ENCODE peak calls at places on chromosomes 7 and 10, in four cellular contexts. M, W, E and D are unnamed samples.

GRCh38 chr10:58219875-58220274 is 47.8 kb downstream of the IPMK start:
- DNase-seq in M (no peak), W (no peak), E (no peak), D (no peak)

GRCh38 chr10:19579841-19580240 is 236.4 kb upstream of the PLXDC2 start:
- DNase-seq in M (no peak), W (no peak), E (peak), D (no peak)

GRCh38 chr7:75842836-75843446 is 29.3 kb upstream of the CCL24 start:
- DNase-seq in M (no peak), W (peak), E (no peak), D (no peak)

GRCh38 chr10:77186936-77187335 is 450.7 kb downstream of the KCNMA1 start:
- DNase-seq in M (no peak), W (no peak), E (no peak), D (no peak)

GRCh38 chr10:122019414-122019975 is 30.5 kb downstream of the TACC2 start:
- DNase-seq in M (peak), W (no peak), E (no peak), D (peak)

GRCh38 chr7:93043393-93043985 is 74.3 kb downstream of the SAMD9 start:
- DNase-seq in M (no peak), W (peak), E (peak), D (no peak)

GRCh38 chr10:126956712-126957108 is 51.5 kb downstream of the DOCK1 start:
- DNase-seq in M (no peak), W (no peak), E (no peak), D (no peak)

GRCh38 chr10:22229756-22230330 is 12.0 kb upstream of the EBLN1 start:
- DNase-seq in M (no peak), W (peak), E (no peak), D (no peak)

GRCh38 chr7:130444230-130444629 is 3.4 kb upstream of the CEP41 start:
- DNase-seq in M (no peak), W (no peak), E (no peak), D (no peak)

GRCh38 chr10:103800789-103801540 is 54.4 kb downstream of the SH3PXD2A start:
- DNase-seq in M (no peak), W (no peak), E (no peak), D (no peak)

GRCh38 chr10:119896061-119896655 is 3.6 kb downstream of the SEC23IP start:
- DNase-seq in M (no peak), W (no peak), E (no peak), D (peak)

GRCh38 chr7:80475383-80475782 is 36.5 kb downstream of the GNAT3 start:
- DNase-seq in M (no peak), W (no peak), E (no peak), D (no peak)

GRCh38 chr7:4882169-4882741 is 1.3 kb downstream of the RADIL start:
- DNase-seq in M (peak), W (peak), E (peak), D (peak)

GRCh38 chr10:96619803-96620773 is 33.3 kb upstream of the TM9SF3 start:
- DNase-seq in M (no peak), W (no peak), E (no peak), D (no peak)

GRCh38 chr7:124322561-124322960 is 289.7 kb upstream of the TMEM229A start:
- DNase-seq in M (no peak), W (no peak), E (no peak), D (no peak)

GRCh38 chr7:20236790-20237189 is 19.6 kb upstream of the MACC1 start:
- DNase-seq in M (no peak), W (no peak), E (no peak), D (no peak)

GRCh38 chr10:21417172-21417712 is 108.2 kb downstream of the SKIDA1 start:
- DNase-seq in M (no peak), W (no peak), E (no peak), D (no peak)

GRCh38 chr10:35043796-35044344 is 46.3 kb downstream of the CUL2 start:
- DNase-seq in M (no peak), W (no peak), E (no peak), D (no peak)

GRCh38 chr7:105438254-105438653 is 49.5 kb upstream of the SRPK2 start:
- DNase-seq in M (no peak), W (no peak), E (no peak), D (no peak)

GRCh38 chr10:122374859-122375721 is 582 bp downstream of the PLEKHA1 start:
- DNase-seq in M (peak), W (peak), E (peak), D (peak)

GRCh38 chr10:116720241-116721047 is 21.9 kb downstream of the HSPA12A start:
- DNase-seq in M (peak), W (no peak), E (no peak), D (no peak)

GRCh38 chr10:113108180-113108835 is 158.3 kb downstream of the TCF7L2 start:
- DNase-seq in M (no peak), W (no peak), E (peak), D (peak)

GRCh38 chr7:127666602-127667001 is 14.6 kb downstream of the SND1 start:
- DNase-seq in M (no peak), W (no peak), E (peak), D (no peak)

GRCh38 chr10:99964791-99965190 is 45.0 kb downstream of the DNMBP start:
- DNase-seq in M (no peak), W (peak), E (no peak), D (no peak)

GRCh38 chr7:129958643-129959479 is 6.1 kb upstream of the UBE2H start:
- DNase-seq in M (peak), W (peak), E (peak), D (no peak)

GRCh38 chr10:17109475-17110207 is 20.0 kb downstream of the CUBN start:
- DNase-seq in M (no peak), W (peak), E (no peak), D (no peak)

GRCh38 chr7:128132426-128133069 is 101.3 kb upstream of the LRRC4 start:
- DNase-seq in M (no peak), W (peak), E (no peak), D (no peak)

GRCh38 chr7:115008465-115009114 is 86.7 kb downstream of the MDFIC start:
- DNase-seq in M (peak), W (no peak), E (no peak), D (peak)

GRCh38 chr10:102313221-102313896 is 68.0 kb downstream of the GBF1 start:
- DNase-seq in M (no peak), W (no peak), E (no peak), D (no peak)

GRCh38 chr10:34150103-34150502 is 665.0 kb downstream of the PARD3 start:
- DNase-seq in M (no peak), W (no peak), E (no peak), D (no peak)

DNA sequence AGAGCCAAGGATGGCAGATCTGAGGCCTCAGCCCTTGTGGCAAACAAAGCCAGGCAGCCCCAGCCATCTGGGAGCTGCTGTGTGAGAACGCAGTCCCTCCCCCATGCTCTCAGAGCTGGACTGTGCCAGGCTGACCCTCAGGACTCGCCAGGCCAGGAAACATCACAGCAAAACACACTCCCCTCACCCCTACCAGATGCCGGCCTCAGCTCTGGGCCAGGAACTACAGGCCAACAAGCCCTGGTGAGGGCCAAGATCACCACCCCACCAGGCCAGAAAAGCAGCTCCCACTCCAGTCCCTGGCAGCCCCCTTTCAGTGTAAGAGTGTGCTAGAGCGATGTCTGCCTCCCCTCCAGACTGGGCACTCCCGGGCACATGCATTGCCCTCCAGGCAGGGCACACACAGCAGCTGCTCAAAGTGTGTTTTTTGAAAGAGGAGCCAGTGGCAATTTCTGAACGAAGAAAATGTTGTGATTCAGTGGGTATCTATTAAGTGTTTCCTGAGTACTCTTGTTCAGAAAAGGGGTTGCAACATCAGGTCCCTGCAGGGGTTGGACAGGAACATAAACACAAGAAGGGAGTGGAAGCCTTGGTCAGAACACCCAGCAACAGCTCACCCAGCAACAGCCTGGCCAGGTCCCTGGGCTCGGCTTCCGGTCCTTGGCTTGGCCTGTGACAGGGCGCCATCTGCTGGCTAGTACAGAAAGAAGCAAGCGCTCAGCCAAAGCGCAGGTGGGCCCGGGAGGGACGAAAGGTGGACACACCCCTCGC is 18.2 kb downstream of the LRRC20 start:
- DNase-seq in M (peak), W (peak), E (peak), D (peak)
- TF ChIP-seq POLR2AphosphoS5 in M (peak), W (no peak), E (no peak), D (peak)

GRCh38 chr10:132095403-132096113 is 29.8 kb downstream of the JAKMIP3 start:
- DNase-seq in M (no peak), W (no peak), E (no peak), D (no peak)
- H3K27ac ChIP-seq in M (no peak), W (no peak), E (no peak), D (no peak)

GRCh38 chr7:149714910-149715471 is 58.4 kb downstream of the ZNF467 start:
- DNase-seq in M (peak), W (peak), E (no peak), D (no peak)
- TF ChIP-seq POLR2AphosphoS5 in M (no peak), W (no peak), E (no peak), D (no peak)

DNA sequence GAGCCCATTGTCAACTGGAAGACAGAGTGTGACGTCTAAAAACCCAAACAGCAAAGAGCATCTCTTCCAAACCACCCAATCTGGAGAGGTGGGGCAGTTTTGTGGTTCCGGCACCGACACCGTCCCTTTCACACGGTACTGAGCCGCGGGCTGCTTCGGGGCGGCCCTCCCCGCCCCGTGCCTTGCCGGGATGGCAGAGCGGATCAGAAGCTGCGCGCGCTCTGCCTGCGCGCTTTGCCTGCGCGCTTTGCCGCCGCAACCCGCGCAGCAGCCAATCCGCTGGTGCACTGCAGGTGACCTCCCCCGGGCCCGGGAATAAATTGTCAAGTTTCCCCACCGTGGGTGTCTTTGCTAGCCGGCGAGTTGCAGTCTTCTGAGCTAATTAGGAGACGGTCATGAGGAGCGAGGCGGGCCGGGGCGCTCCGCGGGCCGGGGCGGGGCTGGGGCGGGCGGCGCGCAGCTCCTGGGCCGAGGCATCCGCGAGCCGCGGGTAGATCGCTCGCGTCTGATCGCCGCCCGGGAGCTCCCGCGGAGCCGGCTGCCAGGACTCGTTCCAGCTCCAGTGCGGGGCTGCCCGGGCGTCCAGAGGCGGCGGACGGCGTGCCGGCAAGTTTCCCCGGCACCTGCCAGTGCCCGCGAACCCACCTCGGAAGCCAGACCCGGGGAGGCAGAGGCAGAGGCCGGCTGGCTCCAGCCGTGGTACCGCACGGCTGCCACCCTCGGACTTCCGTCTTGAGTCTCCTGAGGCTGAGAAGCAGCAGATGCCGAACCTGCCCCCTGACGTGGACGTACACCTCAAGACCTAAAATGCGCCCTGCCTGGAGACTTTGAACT is 536.0 kb upstream of the GALNT17 start:
- DNase-seq in M (peak), W (no peak), E (peak), D (no peak)
- H3K27ac ChIP-seq in M (peak), W (no peak), E (no peak), D (no peak)